ENCODE peak calls at places on chromosomes 11 and 22, in eight cellular contexts. One of them, this sample, is unnamed.

GRCh38 chr22:41968601-41969000 is 642 bp upstream of the SEPTIN3 start:
- DNase-seq in fibroblast of lung: no peak
- DNase-seq in cardiac fibroblast: peak
- DNase-seq in PC-9: no peak
- DNase-seq in upper lobe of right lung: no peak
- DNase-seq in lung: no peak
- DNase-seq in lower lobe of right lung: no peak
- DNase-seq in heart left ventricle: no peak
- DNase-seq in this sample: no peak

GRCh38 chr22:22047776-22048175 is 65.2 kb upstream of the TOP3B start:
- DNase-seq in lower lobe of right lung: no peak
- DNase-seq in cardiac fibroblast: no peak
- DNase-seq in heart left ventricle: no peak
- DNase-seq in upper lobe of right lung: no peak
- DNase-seq in fibroblast of lung: no peak
- DNase-seq in lung: no peak
- DNase-seq in PC-9: no peak
- DNase-seq in this sample: no peak

GRCh38 chr22:30416403-30416802 is 9.2 kb upstream of the MTFP1 start:
- DNase-seq in fibroblast of lung: no peak
- DNase-seq in PC-9: peak
- DNase-seq in cardiac fibroblast: no peak
- DNase-seq in lower lobe of right lung: no peak
- DNase-seq in heart left ventricle: no peak
- DNase-seq in lung: no peak
- DNase-seq in upper lobe of right lung: no peak
- DNase-seq in this sample: no peak

GRCh38 chr22:31244044-31244942 is 32.2 kb downstream of the LIMK2 start:
- DNase-seq in lung: no peak
- DNase-seq in upper lobe of right lung: no peak
- DNase-seq in lower lobe of right lung: no peak
- DNase-seq in fibroblast of lung: peak
- DNase-seq in PC-9: peak
- DNase-seq in cardiac fibroblast: peak
- DNase-seq in heart left ventricle: no peak
- DNase-seq in this sample: peak

GRCh38 chr11:70894566-70894965 is 357.8 kb downstream of the SHANK2 start:
- DNase-seq in cardiac fibroblast: no peak
- DNase-seq in fibroblast of lung: no peak
- DNase-seq in PC-9: no peak
- DNase-seq in upper lobe of right lung: peak
- DNase-seq in lower lobe of right lung: peak
- DNase-seq in heart left ventricle: no peak
- DNase-seq in lung: no peak
- DNase-seq in this sample: no peak

GRCh38 chr11:63553759-63554158 is 9.4 kb downstream of the PLAAT2 start:
- DNase-seq in cardiac fibroblast: peak
- DNase-seq in heart left ventricle: no peak
- DNase-seq in fibroblast of lung: peak
- DNase-seq in lung: no peak
- DNase-seq in PC-9: no peak
- DNase-seq in lower lobe of right lung: no peak
- DNase-seq in upper lobe of right lung: no peak
- DNase-seq in this sample: peak

GRCh38 chr11:122655527-122656072 is at the start of gene UBASH3B:
- DNase-seq in cardiac fibroblast: peak
- DNase-seq in lower lobe of right lung: peak
- DNase-seq in lung: peak
- DNase-seq in fibroblast of lung: peak
- DNase-seq in upper lobe of right lung: peak
- DNase-seq in PC-9: peak
- DNase-seq in heart left ventricle: peak
- DNase-seq in this sample: peak

GRCh38 chr11:69298778-69299461 is 5.0 kb downstream of the MYEOV start:
- DNase-seq in PC-9: peak
- DNase-seq in lower lobe of right lung: no peak
- DNase-seq in heart left ventricle: no peak
- DNase-seq in lung: no peak
- DNase-seq in upper lobe of right lung: peak
- DNase-seq in cardiac fibroblast: no peak
- DNase-seq in fibroblast of lung: peak
- DNase-seq in this sample: peak

GRCh38 chr11:2579315-2580060 is 120.3 kb downstream of the KCNQ1OT1 start:
- DNase-seq in lung: no peak
- DNase-seq in heart left ventricle: peak
- DNase-seq in upper lobe of right lung: peak
- DNase-seq in lower lobe of right lung: peak
- DNase-seq in cardiac fibroblast: no peak
- DNase-seq in PC-9: no peak
- DNase-seq in fibroblast of lung: peak
- DNase-seq in this sample: no peak

GRCh38 chr11:116601734-116602636 is 170.8 kb downstream of the BUD13 start:
- DNase-seq in PC-9: no peak
- DNase-seq in lower lobe of right lung: no peak
- DNase-seq in cardiac fibroblast: peak
- DNase-seq in fibroblast of lung: peak
- DNase-seq in lung: no peak
- DNase-seq in heart left ventricle: no peak
- DNase-seq in upper lobe of right lung: no peak
- DNase-seq in this sample: peak

GRCh38 chr11:59807047-59807446 is 3.5 kb downstream of the MRPL16 start:
- DNase-seq in upper lobe of right lung: no peak
- DNase-seq in lung: no peak
- DNase-seq in heart left ventricle: no peak
- DNase-seq in PC-9: no peak
- DNase-seq in cardiac fibroblast: no peak
- DNase-seq in fibroblast of lung: no peak
- DNase-seq in lower lobe of right lung: no peak
- DNase-seq in this sample: no peak

GRCh38 chr11:59810189-59810910 is at the start of gene MRPL16:
- DNase-seq in cardiac fibroblast: peak
- DNase-seq in lung: peak
- DNase-seq in heart left ventricle: peak
- DNase-seq in fibroblast of lung: peak
- DNase-seq in upper lobe of right lung: peak
- DNase-seq in lower lobe of right lung: peak
- DNase-seq in PC-9: peak
- DNase-seq in this sample: peak

GRCh38 chr11:59812220-59812619 is 1.6 kb upstream of the MRPL16 start:
- DNase-seq in upper lobe of right lung: no peak
- DNase-seq in lower lobe of right lung: no peak
- DNase-seq in lung: no peak
- DNase-seq in cardiac fibroblast: no peak
- DNase-seq in fibroblast of lung: no peak
- DNase-seq in heart left ventricle: no peak
- DNase-seq in PC-9: no peak
- DNase-seq in this sample: no peak

GRCh38 chr11:59813364-59813763 is 2.8 kb upstream of the MRPL16 start:
- DNase-seq in lung: no peak
- DNase-seq in cardiac fibroblast: no peak
- DNase-seq in heart left ventricle: no peak
- DNase-seq in PC-9: no peak
- DNase-seq in lower lobe of right lung: no peak
- DNase-seq in fibroblast of lung: no peak
- DNase-seq in upper lobe of right lung: no peak
- DNase-seq in this sample: no peak

DNA sequence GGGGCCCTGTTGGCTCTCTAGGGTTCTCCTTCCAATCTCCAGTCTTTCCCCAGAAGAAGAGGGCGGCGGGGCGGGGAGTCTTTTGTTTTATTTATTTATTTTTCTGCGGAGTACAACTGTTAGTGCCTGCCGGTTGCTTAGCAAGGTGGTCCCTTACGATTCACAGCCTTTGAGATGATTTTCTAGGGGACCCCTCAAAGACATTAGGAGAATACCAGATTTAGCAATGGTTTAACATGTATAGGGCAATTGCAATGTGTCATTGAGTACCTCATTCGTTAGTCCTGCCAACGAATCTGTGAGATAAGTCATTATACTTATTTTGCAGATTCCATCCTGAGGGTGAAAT is 307 bp upstream of the MRPL16 start:
- DNase-seq in upper lobe of right lung: no peak
- DNase-seq in lower lobe of right lung: no peak
- DNase-seq in fibroblast of lung: no peak
- DNase-seq in cardiac fibroblast: no peak
- DNase-seq in lung: no peak
- DNase-seq in heart left ventricle: no peak
- DNase-seq in PC-9: no peak
- DNase-seq in this sample: no peak
- H3K4me3 ChIP-seq in upper lobe of right lung: peak
- H3K4me3 ChIP-seq in lower lobe of right lung: peak
- H3K4me3 ChIP-seq in fibroblast of lung: peak
- H3K4me3 ChIP-seq in cardiac fibroblast: peak
- H3K4me3 ChIP-seq in lung: no peak
- H3K4me3 ChIP-seq in heart left ventricle: peak
- H3K4me3 ChIP-seq in PC-9: peak
- H3K4me3 ChIP-seq in this sample: peak

GRCh38 chr11:75768909-75769771 is 562 bp downstream of the DGAT2 start:
- DNase-seq in lung: no peak
- DNase-seq in upper lobe of right lung: no peak
- DNase-seq in cardiac fibroblast: no peak
- DNase-seq in heart left ventricle: no peak
- DNase-seq in lower lobe of right lung: no peak
- DNase-seq in fibroblast of lung: no peak
- DNase-seq in PC-9: peak
- DNase-seq in this sample: no peak

GRCh38 chr11:75767228-75767572 is 1.4 kb upstream of the DGAT2 start:
- DNase-seq in lower lobe of right lung: no peak
- DNase-seq in fibroblast of lung: no peak
- DNase-seq in PC-9: no peak
- DNase-seq in upper lobe of right lung: no peak
- DNase-seq in cardiac fibroblast: no peak
- DNase-seq in heart left ventricle: no peak
- DNase-seq in lung: no peak
- DNase-seq in this sample: no peak

GRCh38 chr11:75766449-75767227 is 1.9 kb upstream of the DGAT2 start:
- DNase-seq in fibroblast of lung: no peak
- DNase-seq in lower lobe of right lung: no peak
- DNase-seq in cardiac fibroblast: no peak
- DNase-seq in heart left ventricle: no peak
- DNase-seq in PC-9: no peak
- DNase-seq in upper lobe of right lung: no peak
- DNase-seq in lung: no peak
- DNase-seq in this sample: no peak

GRCh38 chr11:75767793-75768111 is 826 bp upstream of the DGAT2 start:
- DNase-seq in cardiac fibroblast: no peak
- DNase-seq in upper lobe of right lung: no peak
- DNase-seq in fibroblast of lung: no peak
- DNase-seq in PC-9: no peak
- DNase-seq in lung: no peak
- DNase-seq in lower lobe of right lung: no peak
- DNase-seq in heart left ventricle: no peak
- DNase-seq in this sample: no peak

GRCh38 chr11:75768112-75768908 is at the start of gene DGAT2:
- DNase-seq in cardiac fibroblast: peak
- DNase-seq in heart left ventricle: peak
- DNase-seq in fibroblast of lung: peak
- DNase-seq in upper lobe of right lung: peak
- DNase-seq in lung: peak
- DNase-seq in lower lobe of right lung: peak
- DNase-seq in PC-9: peak
- DNase-seq in this sample: peak
- TF ChIP-seq CTCF in cardiac fibroblast: no peak
- TF ChIP-seq CTCF in heart left ventricle: peak
- TF ChIP-seq CTCF in fibroblast of lung: no peak
- TF ChIP-seq CTCF in upper lobe of right lung: peak
- TF ChIP-seq CTCF in lung: no peak
- TF ChIP-seq CTCF in lower lobe of right lung: peak
- TF ChIP-seq CTCF in PC-9: peak
- TF ChIP-seq CTCF in this sample: no peak

GRCh38 chr11:315051-315481 is 1.2 kb downstream of the IFITM1 start:
- DNase-seq in cardiac fibroblast: no peak
- DNase-seq in lung: no peak
- DNase-seq in fibroblast of lung: no peak
- DNase-seq in upper lobe of right lung: no peak
- DNase-seq in lower lobe of right lung: no peak
- DNase-seq in PC-9: no peak
- DNase-seq in heart left ventricle: no peak
- DNase-seq in this sample: no peak
- H3K4me3 ChIP-seq in cardiac fibroblast: peak
- H3K4me3 ChIP-seq in lung: peak
- H3K4me3 ChIP-seq in fibroblast of lung: no peak
- H3K4me3 ChIP-seq in upper lobe of right lung: peak
- H3K4me3 ChIP-seq in lower lobe of right lung: peak
- H3K4me3 ChIP-seq in PC-9: no peak
- H3K4me3 ChIP-seq in heart left ventricle: peak
- H3K4me3 ChIP-seq in this sample: peak

GRCh38 chr11:114195981-114196731 is 100.0 kb upstream of the NNMT start:
- DNase-seq in upper lobe of right lung: no peak
- DNase-seq in lower lobe of right lung: peak
- DNase-seq in lung: peak
- DNase-seq in fibroblast of lung: no peak
- DNase-seq in PC-9: peak
- DNase-seq in cardiac fibroblast: peak
- DNase-seq in heart left ventricle: no peak
- DNase-seq in this sample: peak
- TF ChIP-seq CTCF in upper lobe of right lung: no peak
- TF ChIP-seq CTCF in lower lobe of right lung: no peak
- TF ChIP-seq CTCF in lung: no peak
- TF ChIP-seq CTCF in fibroblast of lung: no peak
- TF ChIP-seq CTCF in PC-9: no peak
- TF ChIP-seq CTCF in cardiac fibroblast: peak
- TF ChIP-seq CTCF in heart left ventricle: no peak
- TF ChIP-seq CTCF in this sample: no peak

GRCh38 chr22:45318168-45318557 is 8.4 kb downstream of the FAM118A start:
- DNase-seq in cardiac fibroblast: peak
- DNase-seq in heart left ventricle: peak
- DNase-seq in upper lobe of right lung: peak
- DNase-seq in lower lobe of right lung: peak
- DNase-seq in PC-9: no peak
- DNase-seq in lung: peak
- DNase-seq in fibroblast of lung: peak
- DNase-seq in this sample: peak
- H3K4me3 ChIP-seq in cardiac fibroblast: no peak
- H3K4me3 ChIP-seq in heart left ventricle: peak
- H3K4me3 ChIP-seq in upper lobe of right lung: no peak
- H3K4me3 ChIP-seq in lower lobe of right lung: no peak
- H3K4me3 ChIP-seq in PC-9: no peak
- H3K4me3 ChIP-seq in lung: no peak
- H3K4me3 ChIP-seq in fibroblast of lung: no peak
- H3K4me3 ChIP-seq in this sample: no peak

This sample was measured in fibroblast of mammary gland.